ENCODE peak calls at places on chromosomes 2 and 18, in seven cellular contexts. I is left ventricle myocardium inferior; D is AG04450; U is CD4-positive, alpha-beta T cell; J is prostate gland; K is neural progenitor cell; S is astrocyte. Z is an unnamed sample.

GRCh38 chr18:36296591-36297418 is 708 bp upstream of the FHOD3 start:
- DNase-seq in I (peak; percentile 60), D (peak; percentile 50), U (no peak), J (peak; percentile 30), K (peak; percentile 88), S (peak; percentile 77), Z (peak; percentile 75)

GRCh38 chr2:38690499-38691420 is 24.8 kb downstream of the GALM start:
- DNase-seq in I (no peak), D (peak; percentile 84), U (no peak), J (peak; percentile 60), K (no peak), S (peak; percentile 96), Z (peak; percentile 70)

GRCh38 chr2:239727182-239727775 is 297.9 kb downstream of the NDUFA10 start:
- DNase-seq in I (no peak), D (no peak), U (no peak), J (no peak), K (no peak), S (no peak), Z (no peak)

GRCh38 chr2:138829326-138829725 is 49.1 kb upstream of the NXPH2 start:
- DNase-seq in I (no peak), D (no peak), U (no peak), J (peak; percentile 32), K (peak; percentile 82), S (no peak), Z (peak; percentile 14)

GRCh38 chr2:63484481-63484880 is 103.8 kb downstream of the WDPCP start:
- DNase-seq in I (no peak), D (no peak), U (no peak), J (no peak), K (no peak), S (no peak), Z (no peak)

GRCh38 chr18:24922491-24922890 is 429.5 kb downstream of the ZNF521 start:
- DNase-seq in I (no peak), D (no peak), U (no peak), J (no peak), K (no peak), S (no peak), Z (no peak)

GRCh38 chr2:8992643-8993042 is 10.8 kb downstream of the MBOAT2 start:
- DNase-seq in I (no peak), D (no peak), U (no peak), J (no peak), K (no peak), S (no peak), Z (no peak)

GRCh38 chr2:226489765-226490164 is 309.9 kb downstream of the IRS1 start:
- DNase-seq in I (no peak), D (peak; percentile 51), U (no peak), J (no peak), K (no peak), S (peak; percentile 86), Z (peak; percentile 78)

GRCh38 chr2:220005362-220005761 is 377.9 kb downstream of the SLC4A3 start:
- DNase-seq in I (no peak), D (no peak), U (no peak), J (no peak), K (no peak), S (no peak), Z (no peak)

GRCh38 chr18:11689972-11690570 is 1.0 kb downstream of the GNAL start:
- DNase-seq in I (no peak), D (no peak), U (no peak), J (no peak), K (no peak), S (no peak), Z (no peak)

GRCh38 chr2:28344756-28345291 is 47.8 kb upstream of the FOSL2 start:
- DNase-seq in I (peak; percentile 11), D (no peak), U (no peak), J (no peak), K (no peak), S (no peak), Z (no peak)

GRCh38 chr18:60894254-60894945 is 438.8 kb upstream of the CDH20 start:
- DNase-seq in I (no peak), D (no peak), U (no peak), J (no peak), K (no peak), S (no peak), Z (no peak)
- H3K27ac ChIP-seq in I (no peak overlapping the region), D (no peak overlapping the region), U (no peak overlapping the region), J (no peak overlapping the region), K (no peak overlapping the region), S (no peak overlapping the region), Z (no peak overlapping the region)

DNA sequence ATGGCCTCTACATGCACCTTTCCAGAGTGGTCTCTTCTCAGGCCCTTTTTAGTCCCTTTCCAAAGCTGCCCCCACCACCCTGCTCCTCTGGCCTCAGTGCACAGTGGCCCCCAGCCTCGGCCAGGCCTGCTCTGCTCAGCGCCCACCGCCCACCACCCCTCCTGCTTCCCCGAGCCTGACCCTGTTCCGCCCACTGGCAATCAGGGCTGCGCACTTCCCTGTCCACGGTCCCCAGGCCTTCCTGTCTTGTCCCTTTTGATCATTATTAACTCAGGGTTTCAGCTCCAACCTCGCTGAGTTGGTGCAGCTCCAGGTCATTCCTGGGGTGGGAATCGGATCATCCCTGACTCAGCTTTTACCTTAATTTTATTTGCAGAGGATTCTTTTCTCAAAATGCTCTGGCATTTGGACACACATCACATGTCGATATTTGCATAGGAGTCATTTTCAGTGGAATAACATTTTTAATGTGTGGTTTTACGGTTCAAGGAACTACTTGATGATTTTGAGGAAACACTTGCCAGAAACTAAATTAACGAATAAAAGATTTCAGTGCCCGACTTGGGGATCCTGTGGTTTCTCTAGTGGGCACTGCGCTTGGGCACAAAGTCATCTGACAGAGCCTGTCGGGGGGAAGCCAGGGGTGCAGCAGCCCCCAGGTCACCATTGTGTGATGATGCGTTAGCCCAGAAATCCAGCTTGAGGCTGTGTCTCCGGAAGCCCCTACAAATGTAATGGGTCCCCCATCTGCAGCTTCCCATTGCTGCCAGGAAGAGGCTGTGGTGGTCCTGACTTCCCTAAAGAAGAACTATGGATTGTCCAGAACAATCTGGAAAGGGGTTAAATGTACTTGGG is 1.1 kb upstream of the ESPNL start:
- DNase-seq in I (no peak), D (no peak), U (no peak), J (no peak), K (no peak), S (no peak), Z (no peak)
- H3K27ac ChIP-seq in I (peak overlapping the region; percentile 45), D (no peak overlapping the region), U (no peak overlapping the region), J (no peak overlapping the region), K (no peak overlapping the region), S (no peak overlapping the region), Z (no peak overlapping the region)

GRCh38 chr2:216486708-216487107 is 11.9 kb upstream of the RPL37A start:
- DNase-seq in I (no peak), D (no peak), U (no peak), J (no peak), K (no peak), S (no peak), Z (no peak)
- H3K27ac ChIP-seq in I (no peak overlapping the region), D (no peak overlapping the region), U (no peak overlapping the region), J (no peak overlapping the region), K (no peak overlapping the region), S (no peak overlapping the region), Z (no peak overlapping the region)

GRCh38 chr2:145324748-145325147 is 804.8 kb upstream of the ZEB2 start:
- DNase-seq in I (no peak), D (no peak), U (no peak), J (no peak), K (no peak), S (no peak), Z (no peak)

GRCh38 chr2:145321344-145321743 is 801.4 kb upstream of the ZEB2 start:
- DNase-seq in I (no peak), D (no peak), U (no peak), J (no peak), K (no peak), S (no peak), Z (no peak)

GRCh38 chr2:145325485-145325884 is 805.6 kb upstream of the ZEB2 start:
- DNase-seq in I (no peak), D (no peak), U (no peak), J (no peak), K (no peak), S (no peak), Z (no peak)

GRCh38 chr2:145323512-145323911 is 803.6 kb upstream of the ZEB2 start:
- DNase-seq in I (no peak), D (no peak), U (no peak), J (no peak), K (no peak), S (peak; percentile 54), Z (no peak)
- H3K27ac ChIP-seq in I (no peak overlapping the region), D (no peak overlapping the region), U (no peak overlapping the region), J (no peak overlapping the region), K (no peak overlapping the region), S (no peak overlapping the region), Z (no peak overlapping the region)

GRCh38 chr2:134352844-134353243 is 99.0 kb downstream of the MGAT5 start:
- DNase-seq in I (no peak), D (no peak), U (no peak), J (no peak), K (no peak), S (no peak), Z (no peak)

GRCh38 chr2:134344954-134345697 is 91.3 kb downstream of the MGAT5 start:
- DNase-seq in I (no peak), D (no peak), U (no peak), J (no peak), K (no peak), S (no peak), Z (no peak)

GRCh38 chr2:134348239-134348638 is 94.4 kb downstream of the MGAT5 start:
- DNase-seq in I (no peak), D (no peak), U (no peak), J (no peak), K (no peak), S (peak; percentile 67), Z (peak; percentile 68)

GRCh38 chr2:134351899-134352298 is 98.0 kb downstream of the MGAT5 start:
- DNase-seq in I (no peak), D (no peak), U (no peak), J (no peak), K (no peak), S (no peak), Z (no peak)

DNA sequence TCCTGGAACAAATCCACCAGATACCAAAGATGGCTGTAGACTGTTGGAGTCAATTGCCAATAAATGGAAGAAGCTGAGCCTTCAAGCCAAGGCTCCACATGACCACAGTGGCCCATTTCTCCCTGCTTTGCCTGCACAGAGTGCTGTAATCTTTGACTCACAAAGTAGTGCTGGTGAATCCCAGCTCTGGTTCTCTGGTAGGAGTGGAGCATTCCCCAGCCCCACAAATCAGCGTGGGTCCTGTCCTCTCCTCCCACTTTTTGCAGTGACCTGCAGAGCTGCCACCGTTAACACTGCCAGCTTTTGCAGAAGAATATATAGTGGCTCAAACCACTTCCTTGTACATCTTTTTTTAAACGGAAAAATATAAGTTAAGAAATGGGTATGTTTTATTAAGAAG is 93.9 kb downstream of the MGAT5 start:
- DNase-seq in I (no peak), D (no peak), U (no peak), J (no peak), K (no peak), S (no peak), Z (no peak)
- H3K27ac ChIP-seq in I (no peak overlapping the region), D (no peak overlapping the region), U (no peak overlapping the region), J (no peak overlapping the region), K (no peak overlapping the region), S (peak overlapping the region; percentile 58), Z (peak overlapping the region; percentile 79)

GRCh38 chr2:85258194-85258605 is 69.6 kb downstream of the TGOLN2 start:
- DNase-seq in I (no peak), D (no peak), U (no peak), J (no peak), K (no peak), S (peak; percentile 37), Z (no peak)
- H3K27ac ChIP-seq in I (peak overlapping the region; percentile 84), D (no peak overlapping the region), U (no peak overlapping the region), J (peak overlapping the region; percentile 52), K (no peak overlapping the region), S (peak overlapping the region; percentile 41), Z (no peak overlapping the region)